ENCODE peak calls at places on chromosomes 6 and 20, in six cellular contexts. Q is adrenal gland, K is GM10248, Y is Peyer's patch, H is glutamatergic neuron, J is progenitor cell of endocrine pancreas. E is an unnamed sample.

GRCh38 chr6:10403385-10404106 is 11.3 kb downstream of the TFAP2A start:
- DNase-seq in Q (no peak), K (peak), Y (no peak), H (no peak), J (no peak), E (no peak)

GRCh38 chr20:41692479-41693135 is 74.4 kb upstream of the CHD6 start:
- DNase-seq in Q (peak), K (peak), Y (peak), H (peak), J (peak), E (peak)

GRCh38 chr6:113734886-113735481 is 122.2 kb upstream of the MARCKS start:
- DNase-seq in Q (no peak), K (no peak), Y (no peak), H (no peak), J (no peak), E (no peak)

GRCh38 chr20:32301719-32302506 is 24.5 kb downstream of the KIF3B start:
- DNase-seq in Q (no peak), K (no peak), Y (no peak), H (no peak), J (no peak), E (no peak)

GRCh38 chr20:41540916-41541315 is 77.3 kb downstream of the CHD6 start:
- DNase-seq in Q (no peak), K (no peak), Y (no peak), H (no peak), J (no peak), E (no peak)

GRCh38 chr20:61493798-61494305 is 241.8 kb downstream of the CDH4 start:
- DNase-seq in Q (no peak), K (no peak), Y (no peak), H (no peak), J (no peak), E (no peak)

GRCh38 chr20:1171461-1172093 is 13.2 kb downstream of the TMEM74B start:
- DNase-seq in Q (no peak), K (no peak), Y (no peak), H (no peak), J (peak), E (peak)

GRCh38 chr20:60192351-60192750 is 234.1 kb downstream of the CDH26 start:
- DNase-seq in Q (no peak), K (no peak), Y (no peak), H (no peak), J (no peak), E (no peak)

GRCh38 chr6:157223486-157223885 is 99.8 kb downstream of the TMEM242 start:
- DNase-seq in Q (no peak), K (no peak), Y (no peak), H (no peak), J (no peak), E (no peak)

GRCh38 chr20:34269996-34270627 is 28.9 kb downstream of the ASIP start:
- DNase-seq in Q (peak), K (no peak), Y (no peak), H (no peak), J (no peak), E (peak)

GRCh38 chr6:24908555-24908954 is 27.2 kb downstream of the RIPOR2 start:
- DNase-seq in Q (no peak), K (no peak), Y (no peak), H (no peak), J (no peak), E (no peak)

GRCh38 chr20:12199703-12200102 is 282.0 kb downstream of the BTBD3 start:
- DNase-seq in Q (no peak), K (no peak), Y (no peak), H (no peak), J (no peak), E (no peak)

GRCh38 chr6:34526241-34526972 is 29.7 kb downstream of the SPDEF start:
- DNase-seq in Q (no peak), K (no peak), Y (no peak), H (no peak), J (no peak), E (no peak)

GRCh38 chr6:107607109-107607508 is 117.2 kb downstream of the SOBP start:
- DNase-seq in Q (no peak), K (no peak), Y (no peak), H (no peak), J (no peak), E (no peak)

GRCh38 chr6:14639983-14640599 is 522.5 kb downstream of the CD83 start:
- DNase-seq in Q (no peak), K (no peak), Y (no peak), H (no peak), J (no peak), E (no peak)

GRCh38 chr6:14635933-14636599 is 518.5 kb downstream of the CD83 start:
- DNase-seq in Q (no peak), K (peak), Y (no peak), H (no peak), J (no peak), E (no peak)

GRCh38 chr6:14638932-14639875 is 521.6 kb downstream of the CD83 start:
- DNase-seq in Q (no peak), K (peak), Y (peak), H (no peak), J (no peak), E (no peak)

GRCh38 chr6:14640631-14641030 is 523.1 kb downstream of the CD83 start:
- DNase-seq in Q (no peak), K (no peak), Y (no peak), H (no peak), J (no peak), E (no peak)

DNA sequence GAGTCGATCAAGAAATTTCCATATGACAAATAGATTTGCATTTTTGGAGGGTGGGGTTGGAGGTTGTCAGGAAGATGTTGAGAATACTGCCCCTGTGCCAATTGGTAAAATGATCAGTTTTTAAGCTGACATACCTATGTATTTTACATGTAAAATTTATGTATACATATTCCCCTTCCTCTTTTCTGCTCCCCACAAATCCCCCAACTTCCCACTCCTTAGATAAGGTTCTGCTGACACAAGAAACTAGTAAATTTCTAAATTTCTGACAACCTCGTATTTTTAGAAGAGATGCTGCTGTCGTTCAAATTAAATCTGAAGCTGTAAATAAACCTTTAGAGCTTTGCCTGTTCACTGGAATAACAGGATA is 521.0 kb downstream of the CD83 start:
- DNase-seq in Q (no peak), K (no peak), Y (no peak), H (no peak), J (no peak), E (no peak)
- TF ChIP-seq CTCF in Q (no peak), K (no peak), Y (no peak), H (no peak), J (no peak), E (no peak)

GRCh38 chr6:163443985-163444553 is 29.6 kb downstream of the QKI start:
- DNase-seq in Q (no peak), K (no peak), Y (no peak), H (no peak), J (no peak), E (no peak)
- TF ChIP-seq CTCF in Q (no peak), K (no peak), Y (no peak), H (peak), J (peak), E (peak)

GRCh38 chr6:131803007-131803769 is 4.6 kb upstream of the ENPP1 start:
- DNase-seq in Q (no peak), K (no peak), Y (no peak), H (no peak), J (no peak), E (no peak)

GRCh38 chr6:131807321-131807643 is 538 bp upstream of the ENPP1 start:
- DNase-seq in Q (no peak), K (no peak), Y (no peak), H (no peak), J (no peak), E (no peak)

GRCh38 chr6:131808460-131809269 is 845 bp downstream of the ENPP1 start:
- DNase-seq in Q (no peak), K (no peak), Y (no peak), H (no peak), J (no peak), E (no peak)

GRCh38 chr6:131811510-131811909 is 3.7 kb downstream of the ENPP1 start:
- DNase-seq in Q (no peak), K (no peak), Y (no peak), H (no peak), J (no peak), E (no peak)

GRCh38 chr6:131807644-131808459 is at the start of gene ENPP1:
- DNase-seq in Q (peak), K (peak), Y (peak), H (peak), J (peak), E (peak)
- TF ChIP-seq CTCF in Q (peak), K (no peak), Y (no peak), H (no peak), J (peak), E (no peak)

DNA sequence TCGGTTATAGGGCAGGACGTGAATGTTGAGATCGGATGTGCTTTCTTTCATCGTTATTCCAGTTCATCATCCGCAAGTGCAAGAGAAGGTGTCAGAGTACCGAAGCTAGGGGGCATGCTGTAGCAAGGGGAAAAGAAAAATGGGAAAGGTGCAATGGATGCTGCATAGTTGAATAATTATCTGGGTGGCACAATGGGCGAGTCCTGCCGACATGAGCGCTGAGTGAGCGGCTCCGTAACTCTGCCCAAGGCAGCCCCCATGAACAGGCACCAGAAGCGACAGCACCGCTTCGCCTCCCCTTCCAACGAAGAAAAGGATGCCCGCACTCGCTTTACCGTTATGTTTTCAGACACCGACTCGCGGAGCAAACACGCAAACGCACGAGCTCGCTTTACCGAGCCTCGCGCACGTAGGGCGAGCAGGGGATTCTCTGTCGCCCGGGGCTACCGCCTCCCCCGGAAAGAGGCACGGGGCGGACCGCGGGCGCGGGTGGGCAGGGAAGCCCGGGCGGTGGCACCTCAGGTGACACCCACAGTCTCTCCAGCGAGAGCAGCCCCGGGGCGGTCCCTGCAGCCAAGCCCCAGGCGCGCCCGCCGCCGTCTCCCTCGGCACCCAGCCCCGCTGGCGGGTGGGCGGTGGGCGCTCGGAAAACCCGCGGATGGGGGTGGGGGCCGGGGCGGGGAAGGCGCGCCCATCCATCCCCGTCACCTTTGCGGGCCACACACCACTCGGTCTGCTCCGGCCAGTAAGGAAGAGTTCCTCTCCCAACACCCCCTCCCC is 654 bp downstream of the WASF1 start:
- DNase-seq in Q (peak), K (peak), Y (peak), H (peak), J (peak), E (peak)
- TF ChIP-seq CTCF in Q (peak), K (peak), Y (peak), H (peak), J (peak), E (peak)